ENCODE peak calls at places on chromosomes 5 and 9, in seven cellular contexts. B is cerebellar cortex, N is right cardiac atrium, R is NCI-H1105, Z is Daoy, V is KBM-7, D is M059J. T is an unnamed sample.

GRCh38 chr9:137077010-137077747 is at the start of gene UAP1L1:
- DNase-seq in Z (peak), N (peak), V (no peak), R (peak), D (peak), B (no peak), T (no peak)

GRCh38 chr5:61931236-61931635 is 374.8 kb upstream of the KIF2A start:
- DNase-seq in R (no peak), N (no peak), V (no peak), B (no peak), Z (no peak), D (no peak), T (no peak)

GRCh38 chr9:36486933-36487481 is 85.7 kb upstream of the MELK start:
- DNase-seq in Z (peak), B (peak), R (no peak), N (peak), D (peak), V (peak), T (peak)

GRCh38 chr9:136276716-136277115 is 27.2 kb downstream of the CCDC187 start:
- DNase-seq in R (no peak), V (no peak), D (no peak), Z (no peak), B (no peak), N (no peak), T (no peak)

GRCh38 chr5:37875051-37875787 is 35.4 kb upstream of the GDNF start:
- DNase-seq in N (no peak), D (peak), V (no peak), Z (peak), R (no peak), B (no peak), T (no peak)

GRCh38 chr5:142109356-142110045 is 922 bp downstream of the NDFIP1 start:
- DNase-seq in N (peak), D (peak), V (peak), R (no peak), B (peak), Z (no peak), T (peak)

GRCh38 chr5:179920175-179920574 is 12.5 kb upstream of the TBC1D9B start:
- DNase-seq in R (no peak), D (no peak), B (no peak), V (no peak), Z (no peak), N (no peak), T (no peak)

GRCh38 chr9:121285835-121286687 is 18.1 kb downstream of the GSN start:
- DNase-seq in B (peak), V (peak), N (peak), D (peak), R (no peak), Z (peak), T (no peak)

GRCh38 chr5:169169786-169170185 is 131.2 kb downstream of the SLIT3 start:
- DNase-seq in D (peak), Z (peak), R (no peak), V (no peak), B (no peak), N (no peak), T (no peak)